ENCODE peak calls at places on chromosomes 12 and 14, in seven cellular contexts. L is stimulated activated CD4-positive, alpha-beta T cell treated with anti-CD3 and anti-CD28 coated beads, TNF-alpha, amount 100 ng/mL, for 24 hours; B is T-helper 1 cell; M is A549; G is erythroblast; U is endothelial cell; F is frontal cortex. H is an unnamed sample.

GRCh38 chr14:36130186-36130585 is 46.3 kb downstream of the PTCSC3 start:
- DNase-seq in F (no peak), L (no peak), U (no peak), B (no peak), G (no peak), M (no peak), H (no peak)

GRCh38 chr14:50726372-50727107 is 58.4 kb upstream of the SAV1 start:
- DNase-seq in B (no peak), G (no peak), U (no peak), F (no peak), M (no peak), L (peak), H (no peak)

GRCh38 chr12:121060149-121061001 is 21.3 kb upstream of the OASL start:
- DNase-seq in M (peak), L (peak), F (no peak), U (peak), G (peak), B (peak), H (no peak)

GRCh38 chr14:49463146-49463545 is 123.0 kb downstream of the RPS29 start:
- DNase-seq in B (no peak), F (no peak), M (no peak), L (no peak), G (no peak), U (no peak), H (no peak)

GRCh38 chr12:4962539-4963486 is 53.1 kb downstream of the KCNA1 start:
- DNase-seq in U (no peak), M (no peak), G (no peak), B (no peak), L (no peak), F (no peak), H (no peak)

GRCh38 chr12:57760347-57760982 is 5.6 kb downstream of the MARCHF9 start:
- DNase-seq in F (peak), G (no peak), B (no peak), M (no peak), U (peak), L (no peak), H (no peak)

GRCh38 chr12:13343380-13343779 is 146.9 kb downstream of the EMP1 start:
- DNase-seq in F (no peak), U (no peak), L (no peak), G (no peak), B (no peak), M (peak), H (no peak)

GRCh38 chr14:51297066-51297465 is 57.0 kb downstream of the TMX1 start:
- DNase-seq in G (no peak), B (no peak), L (no peak), F (no peak), M (no peak), U (no peak), H (no peak)

GRCh38 chr12:77667101-77667500 is 163.6 kb upstream of the NAV3 start:
- DNase-seq in L (no peak), M (no peak), G (no peak), F (no peak), U (no peak), B (no peak), H (no peak)

GRCh38 chr14:77083082-77083481 is 15.0 kb upstream of the CIPC start:
- DNase-seq in L (no peak), M (no peak), B (no peak), U (no peak), G (peak), F (no peak), H (no peak)

GRCh38 chr14:61929651-61930050 is 167.4 kb downstream of the SNAPC1 start:
- DNase-seq in B (no peak), G (no peak), L (no peak), U (no peak), F (no peak), M (no peak), H (no peak)